ENCODE peak calls at places on chromosomes 2 and 18, in ten cellular contexts. One of them, this sample, is unnamed.

GRCh38 chr2:48253301-48253700 is 276.7 kb upstream of the STON1 start:
- DNase-seq in stimulated activated CD8-positive, alpha-beta memory T cell treated with anti-CD3 and anti-CD28 coated beads, Interleukin-15, amount 100 ng/mL, for 24 hours: no peak
- DNase-seq in sigmoid colon: no peak
- DNase-seq in T47D: no peak
- DNase-seq in neuronal stem cell: no peak
- DNase-seq in activated T-cell treated with anti-CD3 and anti-CD28 coated beads, Interleukin-2, amount 50 U/mL, for 1 hour: no peak
- DNase-seq in activated CD4-positive, alpha-beta T cell treated with anti-CD3 and anti-CD28 coated beads, Interleukin-2, amount 10 ng/mL, durations not matched to agents 24 days and 14 days: no peak
- DNase-seq in non-pigmented ciliary epithelial cell: no peak
- DNase-seq in CD4-positive, CD25-positive, alpha-beta regulatory T cell: no peak
- DNase-seq in Peyer's patch: no peak
- DNase-seq in this sample: no peak

GRCh38 chr2:70511986-70512729 is 41.5 kb downstream of the TGFA start:
- DNase-seq in stimulated activated CD8-positive, alpha-beta memory T cell treated with anti-CD3 and anti-CD28 coated beads, Interleukin-15, amount 100 ng/mL, for 24 hours: no peak
- DNase-seq in sigmoid colon: no peak
- DNase-seq in T47D: no peak
- DNase-seq in neuronal stem cell: no peak
- DNase-seq in activated T-cell treated with anti-CD3 and anti-CD28 coated beads, Interleukin-2, amount 50 U/mL, for 1 hour: no peak
- DNase-seq in activated CD4-positive, alpha-beta T cell treated with anti-CD3 and anti-CD28 coated beads, Interleukin-2, amount 10 ng/mL, durations not matched to agents 24 days and 14 days: no peak
- DNase-seq in non-pigmented ciliary epithelial cell: no peak
- DNase-seq in CD4-positive, CD25-positive, alpha-beta regulatory T cell: no peak
- DNase-seq in Peyer's patch: peak
- DNase-seq in this sample: no peak

GRCh38 chr18:7696846-7697245 is 129.7 kb downstream of the PTPRM start:
- DNase-seq in stimulated activated CD8-positive, alpha-beta memory T cell treated with anti-CD3 and anti-CD28 coated beads, Interleukin-15, amount 100 ng/mL, for 24 hours: no peak
- DNase-seq in sigmoid colon: no peak
- DNase-seq in T47D: no peak
- DNase-seq in neuronal stem cell: no peak
- DNase-seq in activated T-cell treated with anti-CD3 and anti-CD28 coated beads, Interleukin-2, amount 50 U/mL, for 1 hour: no peak
- DNase-seq in activated CD4-positive, alpha-beta T cell treated with anti-CD3 and anti-CD28 coated beads, Interleukin-2, amount 10 ng/mL, durations not matched to agents 24 days and 14 days: no peak
- DNase-seq in non-pigmented ciliary epithelial cell: no peak
- DNase-seq in CD4-positive, CD25-positive, alpha-beta regulatory T cell: no peak
- DNase-seq in Peyer's patch: no peak
- DNase-seq in this sample: no peak

GRCh38 chr2:31247671-31248070 is 13.7 kb downstream of the EHD3 start:
- DNase-seq in stimulated activated CD8-positive, alpha-beta memory T cell treated with anti-CD3 and anti-CD28 coated beads, Interleukin-15, amount 100 ng/mL, for 24 hours: no peak
- DNase-seq in sigmoid colon: no peak
- DNase-seq in T47D: no peak
- DNase-seq in neuronal stem cell: no peak
- DNase-seq in activated T-cell treated with anti-CD3 and anti-CD28 coated beads, Interleukin-2, amount 50 U/mL, for 1 hour: no peak
- DNase-seq in activated CD4-positive, alpha-beta T cell treated with anti-CD3 and anti-CD28 coated beads, Interleukin-2, amount 10 ng/mL, durations not matched to agents 24 days and 14 days: no peak
- DNase-seq in non-pigmented ciliary epithelial cell: no peak
- DNase-seq in CD4-positive, CD25-positive, alpha-beta regulatory T cell: no peak
- DNase-seq in Peyer's patch: no peak
- DNase-seq in this sample: no peak

GRCh38 chr2:120943403-120944034 is 207.9 kb downstream of the GLI2 start:
- DNase-seq in stimulated activated CD8-positive, alpha-beta memory T cell treated with anti-CD3 and anti-CD28 coated beads, Interleukin-15, amount 100 ng/mL, for 24 hours: no peak
- DNase-seq in sigmoid colon: no peak
- DNase-seq in T47D: no peak
- DNase-seq in neuronal stem cell: no peak
- DNase-seq in activated T-cell treated with anti-CD3 and anti-CD28 coated beads, Interleukin-2, amount 50 U/mL, for 1 hour: no peak
- DNase-seq in activated CD4-positive, alpha-beta T cell treated with anti-CD3 and anti-CD28 coated beads, Interleukin-2, amount 10 ng/mL, durations not matched to agents 24 days and 14 days: no peak
- DNase-seq in non-pigmented ciliary epithelial cell: no peak
- DNase-seq in CD4-positive, CD25-positive, alpha-beta regulatory T cell: no peak
- DNase-seq in Peyer's patch: no peak
- DNase-seq in this sample: no peak

GRCh38 chr2:226742346-226742745 is 57.3 kb downstream of the IRS1 start:
- DNase-seq in stimulated activated CD8-positive, alpha-beta memory T cell treated with anti-CD3 and anti-CD28 coated beads, Interleukin-15, amount 100 ng/mL, for 24 hours: no peak
- DNase-seq in sigmoid colon: peak
- DNase-seq in T47D: no peak
- DNase-seq in neuronal stem cell: no peak
- DNase-seq in activated T-cell treated with anti-CD3 and anti-CD28 coated beads, Interleukin-2, amount 50 U/mL, for 1 hour: no peak
- DNase-seq in activated CD4-positive, alpha-beta T cell treated with anti-CD3 and anti-CD28 coated beads, Interleukin-2, amount 10 ng/mL, durations not matched to agents 24 days and 14 days: no peak
- DNase-seq in non-pigmented ciliary epithelial cell: no peak
- DNase-seq in CD4-positive, CD25-positive, alpha-beta regulatory T cell: no peak
- DNase-seq in Peyer's patch: no peak
- DNase-seq in this sample: no peak

GRCh38 chr2:156765450-156765849 is 329.3 kb downstream of the GPD2 start:
- DNase-seq in stimulated activated CD8-positive, alpha-beta memory T cell treated with anti-CD3 and anti-CD28 coated beads, Interleukin-15, amount 100 ng/mL, for 24 hours: no peak
- DNase-seq in sigmoid colon: no peak
- DNase-seq in T47D: no peak
- DNase-seq in neuronal stem cell: no peak
- DNase-seq in activated T-cell treated with anti-CD3 and anti-CD28 coated beads, Interleukin-2, amount 50 U/mL, for 1 hour: no peak
- DNase-seq in activated CD4-positive, alpha-beta T cell treated with anti-CD3 and anti-CD28 coated beads, Interleukin-2, amount 10 ng/mL, durations not matched to agents 24 days and 14 days: no peak
- DNase-seq in non-pigmented ciliary epithelial cell: no peak
- DNase-seq in CD4-positive, CD25-positive, alpha-beta regulatory T cell: no peak
- DNase-seq in Peyer's patch: no peak
- DNase-seq in this sample: no peak

GRCh38 chr2:119795309-119796303 is 35.9 kb downstream of the PTPN4 start:
- DNase-seq in stimulated activated CD8-positive, alpha-beta memory T cell treated with anti-CD3 and anti-CD28 coated beads, Interleukin-15, amount 100 ng/mL, for 24 hours: no peak
- DNase-seq in sigmoid colon: no peak
- DNase-seq in T47D: no peak
- DNase-seq in neuronal stem cell: no peak
- DNase-seq in activated T-cell treated with anti-CD3 and anti-CD28 coated beads, Interleukin-2, amount 50 U/mL, for 1 hour: no peak
- DNase-seq in activated CD4-positive, alpha-beta T cell treated with anti-CD3 and anti-CD28 coated beads, Interleukin-2, amount 10 ng/mL, durations not matched to agents 24 days and 14 days: no peak
- DNase-seq in non-pigmented ciliary epithelial cell: no peak
- DNase-seq in CD4-positive, CD25-positive, alpha-beta regulatory T cell: no peak
- DNase-seq in Peyer's patch: no peak
- DNase-seq in this sample: no peak

GRCh38 chr2:1863861-1864260 is 119.5 kb upstream of the PXDN start:
- DNase-seq in stimulated activated CD8-positive, alpha-beta memory T cell treated with anti-CD3 and anti-CD28 coated beads, Interleukin-15, amount 100 ng/mL, for 24 hours: no peak
- DNase-seq in sigmoid colon: no peak
- DNase-seq in T47D: no peak
- DNase-seq in neuronal stem cell: no peak
- DNase-seq in activated T-cell treated with anti-CD3 and anti-CD28 coated beads, Interleukin-2, amount 50 U/mL, for 1 hour: no peak
- DNase-seq in activated CD4-positive, alpha-beta T cell treated with anti-CD3 and anti-CD28 coated beads, Interleukin-2, amount 10 ng/mL, durations not matched to agents 24 days and 14 days: no peak
- DNase-seq in non-pigmented ciliary epithelial cell: no peak
- DNase-seq in CD4-positive, CD25-positive, alpha-beta regulatory T cell: no peak
- DNase-seq in Peyer's patch: no peak
- DNase-seq in this sample: no peak

GRCh38 chr18:23735021-23735464 is 45.8 kb downstream of the LAMA3 start:
- DNase-seq in stimulated activated CD8-positive, alpha-beta memory T cell treated with anti-CD3 and anti-CD28 coated beads, Interleukin-15, amount 100 ng/mL, for 24 hours: no peak
- DNase-seq in sigmoid colon: no peak
- DNase-seq in T47D: no peak
- DNase-seq in neuronal stem cell: no peak
- DNase-seq in activated T-cell treated with anti-CD3 and anti-CD28 coated beads, Interleukin-2, amount 50 U/mL, for 1 hour: no peak
- DNase-seq in activated CD4-positive, alpha-beta T cell treated with anti-CD3 and anti-CD28 coated beads, Interleukin-2, amount 10 ng/mL, durations not matched to agents 24 days and 14 days: no peak
- DNase-seq in non-pigmented ciliary epithelial cell: no peak
- DNase-seq in CD4-positive, CD25-positive, alpha-beta regulatory T cell: no peak
- DNase-seq in Peyer's patch: no peak
- DNase-seq in this sample: no peak

GRCh38 chr2:234932591-234933168 is 19.1 kb upstream of the SH3BP4 start:
- DNase-seq in stimulated activated CD8-positive, alpha-beta memory T cell treated with anti-CD3 and anti-CD28 coated beads, Interleukin-15, amount 100 ng/mL, for 24 hours: no peak
- DNase-seq in sigmoid colon: no peak
- DNase-seq in T47D: no peak
- DNase-seq in neuronal stem cell: no peak
- DNase-seq in activated T-cell treated with anti-CD3 and anti-CD28 coated beads, Interleukin-2, amount 50 U/mL, for 1 hour: no peak
- DNase-seq in activated CD4-positive, alpha-beta T cell treated with anti-CD3 and anti-CD28 coated beads, Interleukin-2, amount 10 ng/mL, durations not matched to agents 24 days and 14 days: no peak
- DNase-seq in non-pigmented ciliary epithelial cell: no peak
- DNase-seq in CD4-positive, CD25-positive, alpha-beta regulatory T cell: no peak
- DNase-seq in Peyer's patch: no peak
- DNase-seq in this sample: no peak

GRCh38 chr18:12420831-12421421 is 13.2 kb downstream of the PRELID3A start:
- DNase-seq in stimulated activated CD8-positive, alpha-beta memory T cell treated with anti-CD3 and anti-CD28 coated beads, Interleukin-15, amount 100 ng/mL, for 24 hours: no peak
- DNase-seq in sigmoid colon: no peak
- DNase-seq in T47D: no peak
- DNase-seq in neuronal stem cell: peak
- DNase-seq in activated T-cell treated with anti-CD3 and anti-CD28 coated beads, Interleukin-2, amount 50 U/mL, for 1 hour: no peak
- DNase-seq in activated CD4-positive, alpha-beta T cell treated with anti-CD3 and anti-CD28 coated beads, Interleukin-2, amount 10 ng/mL, durations not matched to agents 24 days and 14 days: no peak
- DNase-seq in non-pigmented ciliary epithelial cell: no peak
- DNase-seq in CD4-positive, CD25-positive, alpha-beta regulatory T cell: no peak
- DNase-seq in Peyer's patch: no peak
- DNase-seq in this sample: no peak